ENCODE peak calls at places on chromosome 2, in five cellular contexts. L is neural progenitor cell, Z is SK-N-SH, F is cardiac muscle cell, J is AG10803. O is an unnamed sample.
A peak's percentile ranks its signal among the peaks of the same experiment; 100 is the strongest.

GRCh38 chr2:188046437-188046836 is 245.2 kb upstream of the GULP1 start:
- DNase-seq in L (no peak), Z (no peak), F (peak; percentile 22), J (no peak), O (peak; percentile 8)

GRCh38 chr2:64952896-64953482 is 36.2 kb upstream of the SLC1A4 start:
- DNase-seq in L (no peak), Z (no peak), F (peak; percentile 60), J (peak; percentile 20), O (peak; percentile 55)

GRCh38 chr2:100244881-100245605 is 77.3 kb downstream of the LONRF2 start:
- DNase-seq in L (no peak), Z (no peak), F (no peak), J (peak; percentile 21), O (no peak)

GRCh38 chr2:64922482-64923384 is 66.5 kb upstream of the SLC1A4 start:
- DNase-seq in L (peak; percentile 18), Z (no peak), F (no peak), J (no peak), O (no peak)

GRCh38 chr2:241724259-241724974 is 10.0 kb upstream of the D2HGDH start:
- DNase-seq in L (no peak), Z (peak; percentile 66), F (no peak), J (no peak), O (no peak)

GRCh38 chr2:15901808-15902130 is 38.6 kb upstream of the MYCN start:
- DNase-seq in L (no peak), Z (no peak), F (no peak), J (no peak), O (no peak)

GRCh38 chr2:105840933-105841332 is 96.2 kb downstream of the NCK2 start:
- DNase-seq in L (no peak), Z (no peak), F (no peak), J (no peak), O (no peak)

GRCh38 chr2:197174539-197175094 is 136.0 kb downstream of the ANKRD44 start:
- DNase-seq in L (no peak), Z (no peak), F (no peak), J (no peak), O (peak; percentile 53)

GRCh38 chr2:112723556-112723940 is 2.7 kb downstream of the NT5DC4 start:
- DNase-seq in L (no peak), Z (no peak), F (no peak), J (no peak), O (no peak)

GRCh38 chr2:191740016-191740419 is 62.1 kb downstream of the NABP1 start:
- DNase-seq in L (no peak), Z (no peak), F (no peak), J (no peak), O (no peak)

GRCh38 chr2:197613509-197613987 is 61.8 kb downstream of the RFTN2 start:
- DNase-seq in L (no peak), Z (no peak), F (peak; percentile 74), J (no peak), O (no peak)

GRCh38 chr2:52964916-52965530 is 802.6 kb upstream of the CHAC2 start:
- DNase-seq in L (no peak), Z (no peak), F (no peak), J (no peak), O (no peak)

GRCh38 chr2:31688282-31688681 is 107.5 kb upstream of the SRD5A2 start:
- DNase-seq in L (no peak), Z (no peak), F (peak; percentile 15), J (no peak), O (no peak)

DNA sequence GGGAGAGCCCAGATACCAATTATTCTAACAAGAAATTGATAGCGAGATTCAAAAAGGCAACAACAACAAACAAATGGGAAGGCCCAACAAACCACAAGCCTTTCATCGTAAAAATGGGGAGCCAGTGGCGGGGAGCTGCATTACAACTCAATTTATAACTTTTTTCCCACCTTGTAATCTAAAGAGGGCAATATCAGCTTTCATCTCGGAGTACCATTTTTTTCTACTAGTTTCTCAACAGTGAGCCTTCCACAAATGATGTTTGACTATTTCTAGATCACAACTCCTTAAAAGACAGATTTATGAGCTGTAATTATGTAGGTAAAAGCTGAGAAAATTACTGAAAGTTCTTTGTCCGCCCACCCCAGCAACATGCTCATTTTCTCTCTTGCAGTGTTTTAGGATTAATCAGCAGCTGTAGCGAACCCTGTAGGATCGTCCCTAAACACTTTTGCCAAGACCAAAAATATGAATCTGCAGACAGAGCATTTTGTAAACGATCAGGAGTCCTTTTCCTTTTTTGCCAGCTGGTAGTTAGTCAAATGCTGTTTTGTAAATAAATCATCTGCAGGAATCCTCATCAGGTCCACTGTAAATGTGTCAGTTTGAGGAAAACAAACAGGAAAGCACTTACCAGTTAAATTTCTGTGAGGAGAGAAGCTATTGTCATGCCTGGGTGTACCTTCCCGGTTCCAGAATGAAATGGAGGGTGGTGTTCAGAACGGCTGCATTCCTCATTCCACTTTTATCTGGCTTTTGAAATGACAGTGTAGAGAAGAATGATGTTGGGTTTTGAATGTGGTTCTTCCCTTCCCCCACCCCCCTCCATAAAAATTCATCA is 53.2 kb downstream of the EEF1B2 start:
- DNase-seq in L (no peak), Z (no peak), F (peak; percentile 80), J (peak; percentile 90), O (no peak)
- H3K4me3 ChIP-seq in L (peak overlapping the region; percentile 21), Z (no peak overlapping the region), F (no peak overlapping the region), J (peak overlapping the region; percentile 62), O (peak overlapping the region; percentile 40)

GRCh38 chr2:195656859-195657633 is at the start of gene SLC39A10:
- DNase-seq in L (peak; percentile 97), Z (peak; percentile 91), F (peak; percentile 99), J (peak; percentile 96), O (peak; percentile 96)
- TF ChIP-seq CTCF in L (peak; percentile 14), Z (no peak), F (no peak), J (peak; percentile 20), O (no peak)

GRCh38 chr2:72147971-72148369 is 308 bp upstream of the CYP26B1 start:
- DNase-seq in L (peak; percentile 28), Z (no peak), F (no peak), J (no peak), O (no peak)

GRCh38 chr2:72147303-72147970 is at the start of gene CYP26B1:
- DNase-seq in L (peak; percentile 82), Z (peak; percentile 66), F (peak; percentile 30), J (no peak), O (no peak)

GRCh38 chr2:72145658-72146329 is 1.9 kb downstream of the CYP26B1 start:
- DNase-seq in L (no peak), Z (peak; percentile 30), F (peak; percentile 24), J (no peak), O (no peak)

GRCh38 chr2:72144746-72145657 is 2.7 kb downstream of the CYP26B1 start:
- DNase-seq in L (peak; percentile 84), Z (peak; percentile 69), F (peak; percentile 69), J (no peak), O (no peak)

DNA sequence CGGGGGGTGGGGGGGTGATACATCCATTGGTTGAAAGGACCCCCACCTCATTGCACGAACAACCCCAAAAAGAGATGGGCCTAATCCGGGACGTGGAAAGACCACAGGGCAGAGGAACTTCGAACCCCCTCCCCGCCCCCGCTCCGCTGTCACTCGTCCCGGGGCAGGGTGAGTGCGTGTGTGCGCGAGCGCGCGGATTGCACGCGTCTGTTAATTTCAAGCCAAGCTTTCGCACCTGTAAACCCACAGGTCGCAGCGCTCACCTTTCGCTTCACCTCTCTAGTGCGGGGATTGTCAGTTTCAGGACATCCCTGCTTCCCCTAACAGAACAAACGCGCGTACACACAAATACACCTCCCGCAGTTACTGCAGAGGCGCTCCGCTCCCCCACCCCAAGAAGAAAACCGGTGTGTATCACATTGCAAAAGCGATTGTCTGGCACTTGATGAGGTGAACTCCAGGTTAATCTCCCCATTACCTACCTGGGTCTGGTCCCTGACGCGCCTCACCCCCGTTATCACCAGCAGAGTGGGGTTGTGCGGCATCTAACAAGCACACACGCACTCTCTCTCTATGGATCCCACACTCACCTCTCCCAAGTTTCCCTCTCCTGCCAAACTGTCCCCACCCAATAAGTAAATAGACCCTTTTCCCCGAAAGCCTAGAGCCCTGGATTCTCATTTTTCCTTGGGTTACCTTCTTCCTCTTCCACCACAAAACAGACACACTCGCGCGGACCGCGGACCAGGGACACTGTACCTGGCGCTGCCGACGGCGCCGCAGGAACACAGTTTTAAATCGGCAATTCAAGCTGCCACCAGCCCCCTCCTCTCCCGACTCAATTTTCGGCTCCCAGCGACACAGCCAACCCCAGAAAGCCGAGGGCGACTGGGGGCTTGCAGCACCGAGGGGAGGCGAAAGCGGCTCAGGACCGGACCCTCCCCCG is 1.0 kb downstream of the CYP26B1 start:
- DNase-seq in L (peak; percentile 48), Z (peak; percentile 39), F (no peak), J (no peak), O (no peak)
- H3K4me3 ChIP-seq in L (peak overlapping the region; percentile 52), Z (no peak overlapping the region), F (peak overlapping the region; percentile 31), J (peak overlapping the region; percentile 36), O (peak overlapping the region; percentile 10)

GRCh38 chr2:150572961-150573395 is 85.5 kb upstream of the RND3 start:
- DNase-seq in L (no peak), Z (no peak), F (no peak), J (no peak), O (no peak)

GRCh38 chr2:150570712-150571111 is 83.2 kb upstream of the RND3 start:
- DNase-seq in L (no peak), Z (no peak), F (peak; percentile 76), J (peak; percentile 91), O (peak; percentile 45)

GRCh38 chr2:150569761-150570160 is 82.3 kb upstream of the RND3 start:
- DNase-seq in L (no peak), Z (no peak), F (no peak), J (no peak), O (no peak)

GRCh38 chr2:150571121-150571520 is 83.7 kb upstream of the RND3 start:
- DNase-seq in L (no peak), Z (no peak), F (peak; percentile 33), J (peak; percentile 67), O (no peak)

GRCh38 chr2:150572194-150572766 is 84.8 kb upstream of the RND3 start:
- DNase-seq in L (no peak), Z (no peak), F (no peak), J (peak; percentile 9), O (no peak)
- TF ChIP-seq CTCF in L (no peak), Z (no peak), F (no peak), J (no peak), O (no peak)